ENCODE peak calls at places on chromosomes 1 and 21, in four cellular contexts. Y is adipocyte; C is stimulated activated CD4-positive, alpha-beta T cell treated with anti-CD3 and anti-CD28 coated beads, Interleukin-2, amount 100 ng/mL, for 48 hours; O is omental fat pad. M is an unnamed sample.

GRCh38 chr21:37829447-37829846 is 86.8 kb downstream of the KCNJ6 start:
- DNase-seq in O (no peak), Y (peak), C (no peak), M (peak)

GRCh38 chr1:18398791-18399551 is 81.8 kb upstream of the KLHDC7A start:
- DNase-seq in Y (no peak), C (no peak), O (no peak), M (no peak)

GRCh38 chr1:23922321-23922943 is 9.3 kb upstream of the CNR2 start:
- DNase-seq in O (no peak), Y (no peak), C (no peak), M (no peak)

GRCh38 chr1:97632075-97632474 is 288.8 kb downstream of the DPYD start:
- DNase-seq in O (no peak), C (no peak), Y (no peak), M (no peak)

GRCh38 chr1:210294991-210295773 is 33.5 kb upstream of the HHAT start:
- DNase-seq in Y (peak), C (no peak), O (no peak), M (peak)

GRCh38 chr1:9250586-9251381 is 16.2 kb downstream of the H6PD start:
- DNase-seq in Y (no peak), O (no peak), C (no peak), M (no peak)

GRCh38 chr1:23100074-23100748 is 68.4 kb downstream of the LUZP1 start:
- DNase-seq in O (no peak), C (no peak), Y (peak), M (peak)

GRCh38 chr1:6220236-6220635 is 14.3 kb downstream of the RNF207 start:
- DNase-seq in Y (no peak), O (no peak), C (no peak), M (no peak)

GRCh38 chr1:242827538-242827937 is 303.0 kb upstream of the PLD5 start:
- DNase-seq in C (no peak), O (no peak), Y (no peak), M (no peak)

GRCh38 chr1:159854101-159854692 is 8.3 kb downstream of the VSIG8 start:
- DNase-seq in Y (peak), O (peak), C (peak), M (peak)

GRCh38 chr1:62530516-62531154 is 66.7 kb upstream of the ANGPTL3 start:
- DNase-seq in O (no peak), Y (peak), C (no peak), M (peak)

GRCh38 chr1:234433563-234434285 is 45.3 kb downstream of the TARBP1 start:
- DNase-seq in O (no peak), Y (peak), C (no peak), M (no peak)

GRCh38 chr1:68565923-68566322 is 69.0 kb upstream of the DEPDC1 start:
- DNase-seq in O (no peak), C (no peak), Y (no peak), M (no peak)

GRCh38 chr1:226678251-226678650 is 60.8 kb downstream of the ITPKB start:
- DNase-seq in Y (no peak), O (no peak), C (no peak), M (no peak)

GRCh38 chr1:11653616-11654570 is at the start of gene FBXO2:
- DNase-seq in Y (peak), O (no peak), C (no peak), M (no peak)

GRCh38 chr21:27550258-27550657 is 583.4 kb upstream of the ADAMTS5 start:
- DNase-seq in C (no peak), Y (peak), O (no peak), M (peak)

GRCh38 chr1:10939654-10940450 is 72.6 kb upstream of the TARDBP start:
- DNase-seq in C (peak), O (no peak), Y (no peak), M (no peak)

GRCh38 chr21:36104306-36105300 is 30.3 kb upstream of the CBR3 start:
- DNase-seq in C (peak), O (no peak), Y (peak), M (peak)

GRCh38 chr1:94646151-94646643 is 104.6 kb upstream of the F3 start:
- DNase-seq in O (no peak), Y (no peak), C (no peak), M (peak)

GRCh38 chr1:204190212-204191211 is 5.8 kb downstream of the KISS1 start:
- DNase-seq in Y (peak), C (no peak), O (no peak), M (peak)

GRCh38 chr1:234645474-234645953 is 35.5 kb upstream of the IRF2BP2 start:
- DNase-seq in C (no peak), O (no peak), Y (peak), M (peak)

GRCh38 chr1:114152211-114153050 is 1.2 kb downstream of the SYT6 start:
- DNase-seq in C (no peak), O (no peak), Y (peak), M (peak)

GRCh38 chr1:194437135-194437534 is 1250.7 kb upstream of the B3GALT2 start:
- DNase-seq in O (no peak), C (no peak), Y (no peak), M (no peak)

GRCh38 chr1:240337795-240338194 is 246.1 kb downstream of the FMN2 start:
- DNase-seq in C (no peak), Y (peak), O (no peak), M (peak)

GRCh38 chr1:50157306-50157705 is 48.6 kb downstream of the ELAVL4 start:
- DNase-seq in C (no peak), Y (no peak), O (no peak), M (no peak)

GRCh38 chr1:56448937-56449336 is 130.4 kb downstream of the PLPP3 start:
- DNase-seq in Y (no peak), C (no peak), O (no peak), M (peak)

GRCh38 chr1:161473363-161473762 is 31.9 kb upstream of the FCGR2A start:
- DNase-seq in C (no peak), O (no peak), Y (peak), M (no peak)

GRCh38 chr1:201456499-201457309 is 12.3 kb downstream of the PHLDA3 start:
- DNase-seq in O (no peak), Y (peak), C (no peak), M (peak)

GRCh38 chr1:53076721-53077598 is 14.9 kb downstream of the PODN start:
- DNase-seq in C (no peak), O (no peak), Y (no peak), M (no peak)

GRCh38 chr1:234666206-234666605 is 56.2 kb upstream of the IRF2BP2 start:
- DNase-seq in Y (no peak), C (no peak), O (no peak), M (no peak)

GRCh38 chr1:70616946-70617345 is 205.9 kb downstream of the CTH start:
- DNase-seq in Y (no peak), C (no peak), O (no peak), M (no peak)

GRCh38 chr1:181135462-181135781 is 46.9 kb downstream of the IER5 start:
- DNase-seq in C (no peak), O (no peak), Y (peak), M (peak)

GRCh38 chr1:237677979-237678378 is 212.7 kb downstream of the ZP4 start:
- DNase-seq in Y (peak), C (no peak), O (no peak), M (no peak)

GRCh38 chr1:207309775-207310273 is 11.7 kb upstream of the CD55 start:
- DNase-seq in O (no peak), C (no peak), Y (peak), M (peak)

GRCh38 chr1:243620096-243620495 is 229.9 kb downstream of the AKT3 start:
- DNase-seq in C (no peak), Y (no peak), O (no peak), M (no peak)